ENCODE peak calls at places on chromosome 3, in eight cellular contexts. One of them, this sample, is unnamed.

GRCh38 chr3:154758109-154758868 is 321.8 kb upstream of the MME start:
- DNase-seq in T-helper 17 cell: no peak
- DNase-seq in sciatic nerve: no peak
- DNase-seq in stimulated activated CD4-positive, alpha-beta T cell treated with anti-CD3 and anti-CD28 coated beads, Interleukin-1b, Interleukin-23, amount 100 ng/mL, for 48 hours: no peak
- DNase-seq in mesenchymal stem cell: peak
- DNase-seq in cerebellar cortex: peak
- DNase-seq in astrocyte: peak
- DNase-seq in activated T-cell treated with anti-CD3 and anti-CD28 coated beads, Interleukin-2, amount 50 U/mL, for 72 hours: no peak
- DNase-seq in this sample: no peak

GRCh38 chr3:127200086-127200691 is 7.3 kb downstream of the PRR23E start:
- DNase-seq in activated T-cell treated with anti-CD3 and anti-CD28 coated beads, Interleukin-2, amount 50 U/mL, for 72 hours: no peak
- DNase-seq in astrocyte: no peak
- DNase-seq in stimulated activated CD4-positive, alpha-beta T cell treated with anti-CD3 and anti-CD28 coated beads, Interleukin-1b, Interleukin-23, amount 100 ng/mL, for 48 hours: no peak
- DNase-seq in T-helper 17 cell: no peak
- DNase-seq in cerebellar cortex: no peak
- DNase-seq in sciatic nerve: no peak
- DNase-seq in mesenchymal stem cell: no peak
- DNase-seq in this sample: no peak

GRCh38 chr3:50345586-50345985 is at the start of gene ZMYND10:
- DNase-seq in astrocyte: no peak
- DNase-seq in stimulated activated CD4-positive, alpha-beta T cell treated with anti-CD3 and anti-CD28 coated beads, Interleukin-1b, Interleukin-23, amount 100 ng/mL, for 48 hours: peak
- DNase-seq in T-helper 17 cell: peak
- DNase-seq in sciatic nerve: peak
- DNase-seq in activated T-cell treated with anti-CD3 and anti-CD28 coated beads, Interleukin-2, amount 50 U/mL, for 72 hours: peak
- DNase-seq in cerebellar cortex: no peak
- DNase-seq in mesenchymal stem cell: no peak
- DNase-seq in this sample: peak

GRCh38 chr3:179482857-179483256 is 31.6 kb upstream of the GNB4 start:
- DNase-seq in sciatic nerve: no peak
- DNase-seq in stimulated activated CD4-positive, alpha-beta T cell treated with anti-CD3 and anti-CD28 coated beads, Interleukin-1b, Interleukin-23, amount 100 ng/mL, for 48 hours: no peak
- DNase-seq in mesenchymal stem cell: no peak
- DNase-seq in T-helper 17 cell: no peak
- DNase-seq in activated T-cell treated with anti-CD3 and anti-CD28 coated beads, Interleukin-2, amount 50 U/mL, for 72 hours: no peak
- DNase-seq in cerebellar cortex: no peak
- DNase-seq in astrocyte: no peak
- DNase-seq in this sample: no peak

GRCh38 chr3:175426805-175427204 is 567.7 kb downstream of the NAALADL2 start:
- DNase-seq in T-helper 17 cell: no peak
- DNase-seq in stimulated activated CD4-positive, alpha-beta T cell treated with anti-CD3 and anti-CD28 coated beads, Interleukin-1b, Interleukin-23, amount 100 ng/mL, for 48 hours: no peak
- DNase-seq in cerebellar cortex: no peak
- DNase-seq in mesenchymal stem cell: no peak
- DNase-seq in astrocyte: peak
- DNase-seq in sciatic nerve: no peak
- DNase-seq in activated T-cell treated with anti-CD3 and anti-CD28 coated beads, Interleukin-2, amount 50 U/mL, for 72 hours: no peak
- DNase-seq in this sample: no peak

GRCh38 chr3:47113669-47114365 is 50.1 kb downstream of the SETD2 start:
- DNase-seq in sciatic nerve: no peak
- DNase-seq in stimulated activated CD4-positive, alpha-beta T cell treated with anti-CD3 and anti-CD28 coated beads, Interleukin-1b, Interleukin-23, amount 100 ng/mL, for 48 hours: no peak
- DNase-seq in T-helper 17 cell: no peak
- DNase-seq in astrocyte: peak
- DNase-seq in activated T-cell treated with anti-CD3 and anti-CD28 coated beads, Interleukin-2, amount 50 U/mL, for 72 hours: no peak
- DNase-seq in mesenchymal stem cell: peak
- DNase-seq in cerebellar cortex: no peak
- DNase-seq in this sample: peak

GRCh38 chr3:171317133-171317532 is 143.1 kb downstream of the TNIK start:
- DNase-seq in astrocyte: no peak
- DNase-seq in T-helper 17 cell: no peak
- DNase-seq in cerebellar cortex: no peak
- DNase-seq in stimulated activated CD4-positive, alpha-beta T cell treated with anti-CD3 and anti-CD28 coated beads, Interleukin-1b, Interleukin-23, amount 100 ng/mL, for 48 hours: no peak
- DNase-seq in sciatic nerve: no peak
- DNase-seq in activated T-cell treated with anti-CD3 and anti-CD28 coated beads, Interleukin-2, amount 50 U/mL, for 72 hours: no peak
- DNase-seq in mesenchymal stem cell: no peak
- DNase-seq in this sample: no peak

GRCh38 chr3:132638721-132639120 is 20.9 kb downstream of the ACAD11 start:
- DNase-seq in mesenchymal stem cell: no peak
- DNase-seq in stimulated activated CD4-positive, alpha-beta T cell treated with anti-CD3 and anti-CD28 coated beads, Interleukin-1b, Interleukin-23, amount 100 ng/mL, for 48 hours: no peak
- DNase-seq in sciatic nerve: no peak
- DNase-seq in cerebellar cortex: no peak
- DNase-seq in astrocyte: no peak
- DNase-seq in activated T-cell treated with anti-CD3 and anti-CD28 coated beads, Interleukin-2, amount 50 U/mL, for 72 hours: no peak
- DNase-seq in T-helper 17 cell: no peak
- DNase-seq in this sample: no peak

GRCh38 chr3:130850044-130850797 is 43.7 kb upstream of the ATP2C1 start:
- DNase-seq in astrocyte: peak
- DNase-seq in stimulated activated CD4-positive, alpha-beta T cell treated with anti-CD3 and anti-CD28 coated beads, Interleukin-1b, Interleukin-23, amount 100 ng/mL, for 48 hours: peak
- DNase-seq in activated T-cell treated with anti-CD3 and anti-CD28 coated beads, Interleukin-2, amount 50 U/mL, for 72 hours: peak
- DNase-seq in mesenchymal stem cell: peak
- DNase-seq in cerebellar cortex: no peak
- DNase-seq in sciatic nerve: no peak
- DNase-seq in T-helper 17 cell: peak
- DNase-seq in this sample: peak

GRCh38 chr3:184619348-184619747 is 57.8 kb downstream of the EPHB3 start:
- DNase-seq in mesenchymal stem cell: peak
- DNase-seq in activated T-cell treated with anti-CD3 and anti-CD28 coated beads, Interleukin-2, amount 50 U/mL, for 72 hours: no peak
- DNase-seq in cerebellar cortex: no peak
- DNase-seq in T-helper 17 cell: no peak
- DNase-seq in astrocyte: no peak
- DNase-seq in stimulated activated CD4-positive, alpha-beta T cell treated with anti-CD3 and anti-CD28 coated beads, Interleukin-1b, Interleukin-23, amount 100 ng/mL, for 48 hours: no peak
- DNase-seq in sciatic nerve: no peak
- DNase-seq in this sample: no peak

GRCh38 chr3:30544811-30545210 is 61.6 kb upstream of the TGFBR2 start:
- DNase-seq in astrocyte: peak
- DNase-seq in stimulated activated CD4-positive, alpha-beta T cell treated with anti-CD3 and anti-CD28 coated beads, Interleukin-1b, Interleukin-23, amount 100 ng/mL, for 48 hours: no peak
- DNase-seq in T-helper 17 cell: no peak
- DNase-seq in mesenchymal stem cell: peak
- DNase-seq in sciatic nerve: no peak
- DNase-seq in activated T-cell treated with anti-CD3 and anti-CD28 coated beads, Interleukin-2, amount 50 U/mL, for 72 hours: no peak
- DNase-seq in cerebellar cortex: no peak
- DNase-seq in this sample: no peak

GRCh38 chr3:190252080-190252479 is 70.2 kb downstream of the CLDN1 start:
- DNase-seq in T-helper 17 cell: no peak
- DNase-seq in mesenchymal stem cell: peak
- DNase-seq in astrocyte: peak
- DNase-seq in sciatic nerve: no peak
- DNase-seq in stimulated activated CD4-positive, alpha-beta T cell treated with anti-CD3 and anti-CD28 coated beads, Interleukin-1b, Interleukin-23, amount 100 ng/mL, for 48 hours: no peak
- DNase-seq in cerebellar cortex: no peak
- DNase-seq in activated T-cell treated with anti-CD3 and anti-CD28 coated beads, Interleukin-2, amount 50 U/mL, for 72 hours: no peak
- DNase-seq in this sample: no peak

GRCh38 chr3:150170843-150171513 is 200.3 kb upstream of the PFN2 start:
- DNase-seq in stimulated activated CD4-positive, alpha-beta T cell treated with anti-CD3 and anti-CD28 coated beads, Interleukin-1b, Interleukin-23, amount 100 ng/mL, for 48 hours: no peak
- DNase-seq in cerebellar cortex: no peak
- DNase-seq in activated T-cell treated with anti-CD3 and anti-CD28 coated beads, Interleukin-2, amount 50 U/mL, for 72 hours: no peak
- DNase-seq in astrocyte: no peak
- DNase-seq in mesenchymal stem cell: no peak
- DNase-seq in sciatic nerve: no peak
- DNase-seq in T-helper 17 cell: no peak
- DNase-seq in this sample: no peak

GRCh38 chr3:25536668-25537331 is 108.7 kb downstream of the RARB start:
- DNase-seq in sciatic nerve: no peak
- DNase-seq in astrocyte: no peak
- DNase-seq in cerebellar cortex: no peak
- DNase-seq in mesenchymal stem cell: no peak
- DNase-seq in T-helper 17 cell: no peak
- DNase-seq in activated T-cell treated with anti-CD3 and anti-CD28 coated beads, Interleukin-2, amount 50 U/mL, for 72 hours: no peak
- DNase-seq in stimulated activated CD4-positive, alpha-beta T cell treated with anti-CD3 and anti-CD28 coated beads, Interleukin-1b, Interleukin-23, amount 100 ng/mL, for 48 hours: no peak
- DNase-seq in this sample: no peak

GRCh38 chr3:148789156-148789555 is 38.5 kb upstream of the CPB1 start:
- DNase-seq in activated T-cell treated with anti-CD3 and anti-CD28 coated beads, Interleukin-2, amount 50 U/mL, for 72 hours: no peak
- DNase-seq in cerebellar cortex: no peak
- DNase-seq in T-helper 17 cell: no peak
- DNase-seq in mesenchymal stem cell: peak
- DNase-seq in astrocyte: peak
- DNase-seq in sciatic nerve: no peak
- DNase-seq in stimulated activated CD4-positive, alpha-beta T cell treated with anti-CD3 and anti-CD28 coated beads, Interleukin-1b, Interleukin-23, amount 100 ng/mL, for 48 hours: no peak
- DNase-seq in this sample: no peak

This sample was measured in activated CD4-positive, alpha-beta T cell treated with anti-CD3 and anti-CD28 coated beads, Interleukin-2, amount 10 ng/mL, durations not matched to agents 24 days and 14 days.